ENCODE peak calls at places on chromosome 5, in ten cellular contexts. One of them, this sample, is unnamed.

GRCh38 chr5:142845402-142845901 is 75.3 kb downstream of the ARHGAP26 start:
- DNase-seq in HT1080: no peak
- DNase-seq in epithelial cell of proximal tubule: no peak
- DNase-seq in amniotic epithelial cell: no peak
- DNase-seq in SW480: no peak
- DNase-seq in MCF 10A: no peak
- DNase-seq in T-helper 1 cell: no peak
- DNase-seq in NCI-H1417 treated with DMSO at 0.1 percent for 48 hours: no peak
- DNase-seq in CD8-positive, alpha-beta memory T cell: no peak
- DNase-seq in AG08395: no peak
- DNase-seq in this sample: no peak

GRCh38 chr5:53035868-53036381 is 46.8 kb downstream of the ITGA2 start:
- DNase-seq in CD8-positive, alpha-beta memory T cell: no peak
- DNase-seq in T-helper 1 cell: no peak
- DNase-seq in AG08395: no peak
- DNase-seq in epithelial cell of proximal tubule: no peak
- DNase-seq in MCF 10A: peak; percentile 64
- DNase-seq in SW480: no peak
- DNase-seq in NCI-H1417 treated with DMSO at 0.1 percent for 48 hours: no peak
- DNase-seq in amniotic epithelial cell: peak; percentile 46
- DNase-seq in HT1080: peak; percentile 83
- DNase-seq in this sample: no peak

GRCh38 chr5:110476164-110476563 is 250.3 kb downstream of the TMEM232 start:
- DNase-seq in HT1080: no peak
- DNase-seq in NCI-H1417 treated with DMSO at 0.1 percent for 48 hours: no peak
- DNase-seq in epithelial cell of proximal tubule: no peak
- DNase-seq in AG08395: no peak
- DNase-seq in T-helper 1 cell: no peak
- DNase-seq in MCF 10A: no peak
- DNase-seq in amniotic epithelial cell: no peak
- DNase-seq in CD8-positive, alpha-beta memory T cell: no peak
- DNase-seq in SW480: no peak
- DNase-seq in this sample: no peak

GRCh38 chr5:78751872-78752271 is 103.3 kb upstream of the LHFPL2 start:
- DNase-seq in epithelial cell of proximal tubule: no peak
- DNase-seq in HT1080: no peak
- DNase-seq in amniotic epithelial cell: peak; percentile 54
- DNase-seq in MCF 10A: peak; percentile 19
- DNase-seq in NCI-H1417 treated with DMSO at 0.1 percent for 48 hours: no peak
- DNase-seq in AG08395: no peak
- DNase-seq in CD8-positive, alpha-beta memory T cell: no peak
- DNase-seq in SW480: no peak
- DNase-seq in T-helper 1 cell: no peak
- DNase-seq in this sample: no peak

GRCh38 chr5:123297198-123297831 is 125.9 kb downstream of the CEP120 start:
- DNase-seq in T-helper 1 cell: no peak
- DNase-seq in epithelial cell of proximal tubule: no peak
- DNase-seq in SW480: peak; percentile 9
- DNase-seq in HT1080: no peak
- DNase-seq in MCF 10A: no peak
- DNase-seq in NCI-H1417 treated with DMSO at 0.1 percent for 48 hours: no peak
- DNase-seq in CD8-positive, alpha-beta memory T cell: no peak
- DNase-seq in amniotic epithelial cell: no peak
- DNase-seq in AG08395: no peak
- DNase-seq in this sample: no peak

GRCh38 chr5:135133181-135133580 is 99.2 kb upstream of the PITX1 start:
- DNase-seq in MCF 10A: no peak
- DNase-seq in SW480: no peak
- DNase-seq in AG08395: no peak
- DNase-seq in HT1080: no peak
- DNase-seq in epithelial cell of proximal tubule: no peak
- DNase-seq in T-helper 1 cell: no peak
- DNase-seq in amniotic epithelial cell: no peak
- DNase-seq in NCI-H1417 treated with DMSO at 0.1 percent for 48 hours: no peak
- DNase-seq in CD8-positive, alpha-beta memory T cell: no peak
- DNase-seq in this sample: no peak

GRCh38 chr5:172534229-172535169 is 80.2 kb upstream of the SH3PXD2B start:
- DNase-seq in MCF 10A: peak; percentile 88
- DNase-seq in T-helper 1 cell: no peak
- DNase-seq in HT1080: no peak
- DNase-seq in CD8-positive, alpha-beta memory T cell: no peak
- DNase-seq in AG08395: peak; percentile 27
- DNase-seq in amniotic epithelial cell: no peak
- DNase-seq in epithelial cell of proximal tubule: no peak
- DNase-seq in NCI-H1417 treated with DMSO at 0.1 percent for 48 hours: no peak
- DNase-seq in SW480: peak; percentile 52
- DNase-seq in this sample: no peak

GRCh38 chr5:74042559-74043357 is 416.8 kb downstream of the ARHGEF28 start:
- DNase-seq in HT1080: peak; percentile 90
- DNase-seq in amniotic epithelial cell: peak; percentile 93
- DNase-seq in CD8-positive, alpha-beta memory T cell: no peak
- DNase-seq in SW480: no peak
- DNase-seq in MCF 10A: peak; percentile 78
- DNase-seq in T-helper 1 cell: no peak
- DNase-seq in epithelial cell of proximal tubule: no peak
- DNase-seq in NCI-H1417 treated with DMSO at 0.1 percent for 48 hours: no peak
- DNase-seq in AG08395: peak; percentile 71
- DNase-seq in this sample: no peak

GRCh38 chr5:73897886-73898285 is 271.9 kb downstream of the ARHGEF28 start:
- DNase-seq in HT1080: no peak
- DNase-seq in MCF 10A: no peak
- DNase-seq in AG08395: no peak
- DNase-seq in SW480: no peak
- DNase-seq in NCI-H1417 treated with DMSO at 0.1 percent for 48 hours: no peak
- DNase-seq in CD8-positive, alpha-beta memory T cell: no peak
- DNase-seq in amniotic epithelial cell: no peak
- DNase-seq in T-helper 1 cell: no peak
- DNase-seq in epithelial cell of proximal tubule: no peak
- DNase-seq in this sample: no peak

GRCh38 chr5:107391787-107392186 is 278.9 kb downstream of the EFNA5 start:
- DNase-seq in AG08395: no peak
- DNase-seq in MCF 10A: no peak
- DNase-seq in HT1080: no peak
- DNase-seq in SW480: no peak
- DNase-seq in amniotic epithelial cell: no peak
- DNase-seq in NCI-H1417 treated with DMSO at 0.1 percent for 48 hours: no peak
- DNase-seq in T-helper 1 cell: no peak
- DNase-seq in epithelial cell of proximal tubule: no peak
- DNase-seq in CD8-positive, alpha-beta memory T cell: no peak
- DNase-seq in this sample: no peak

GRCh38 chr5:172846677-172847076 is 12.6 kb downstream of the ERGIC1 start:
- DNase-seq in AG08395: no peak
- DNase-seq in CD8-positive, alpha-beta memory T cell: no peak
- DNase-seq in SW480: no peak
- DNase-seq in epithelial cell of proximal tubule: no peak
- DNase-seq in T-helper 1 cell: no peak
- DNase-seq in NCI-H1417 treated with DMSO at 0.1 percent for 48 hours: no peak
- DNase-seq in HT1080: no peak
- DNase-seq in amniotic epithelial cell: no peak
- DNase-seq in MCF 10A: no peak
- DNase-seq in this sample: no peak

GRCh38 chr5:131550606-131551005 is 84.4 kb downstream of the RAPGEF6 start:
- DNase-seq in T-helper 1 cell: no peak
- DNase-seq in AG08395: no peak
- DNase-seq in HT1080: no peak
- DNase-seq in SW480: no peak
- DNase-seq in NCI-H1417 treated with DMSO at 0.1 percent for 48 hours: no peak
- DNase-seq in amniotic epithelial cell: no peak
- DNase-seq in MCF 10A: no peak
- DNase-seq in epithelial cell of proximal tubule: no peak
- DNase-seq in CD8-positive, alpha-beta memory T cell: no peak
- DNase-seq in this sample: no peak

GRCh38 chr5:96924016-96924443 is 11.8 kb upstream of the LNPEP start:
- DNase-seq in SW480: no peak
- DNase-seq in T-helper 1 cell: no peak
- DNase-seq in AG08395: no peak
- DNase-seq in amniotic epithelial cell: no peak
- DNase-seq in CD8-positive, alpha-beta memory T cell: no peak
- DNase-seq in HT1080: no peak
- DNase-seq in epithelial cell of proximal tubule: no peak
- DNase-seq in MCF 10A: no peak
- DNase-seq in NCI-H1417 treated with DMSO at 0.1 percent for 48 hours: no peak
- DNase-seq in this sample: peak; percentile 55

GRCh38 chr5:150129813-150130492 is 25.7 kb downstream of the PDGFRB start:
- DNase-seq in T-helper 1 cell: no peak
- DNase-seq in CD8-positive, alpha-beta memory T cell: no peak
- DNase-seq in MCF 10A: peak; percentile 90
- DNase-seq in epithelial cell of proximal tubule: no peak
- DNase-seq in HT1080: peak; percentile 61
- DNase-seq in SW480: peak; percentile 69
- DNase-seq in amniotic epithelial cell: peak; percentile 71
- DNase-seq in AG08395: peak; percentile 86
- DNase-seq in NCI-H1417 treated with DMSO at 0.1 percent for 48 hours: no peak
- DNase-seq in this sample: peak; percentile 21

GRCh38 chr5:93299596-93300308 is 281.3 kb downstream of the NR2F1-AS1 start:
- DNase-seq in SW480: no peak
- DNase-seq in amniotic epithelial cell: no peak
- DNase-seq in CD8-positive, alpha-beta memory T cell: no peak
- DNase-seq in T-helper 1 cell: no peak
- DNase-seq in MCF 10A: no peak
- DNase-seq in epithelial cell of proximal tubule: peak; percentile 88
- DNase-seq in HT1080: no peak
- DNase-seq in AG08395: no peak
- DNase-seq in NCI-H1417 treated with DMSO at 0.1 percent for 48 hours: no peak
- DNase-seq in this sample: no peak

GRCh38 chr5:547086-547924 is 23.1 kb upstream of the SLC9A3 start:
- DNase-seq in HT1080: no peak
- DNase-seq in MCF 10A: no peak
- DNase-seq in SW480: no peak
- DNase-seq in CD8-positive, alpha-beta memory T cell: peak; percentile 38
- DNase-seq in epithelial cell of proximal tubule: no peak
- DNase-seq in NCI-H1417 treated with DMSO at 0.1 percent for 48 hours: no peak
- DNase-seq in AG08395: no peak
- DNase-seq in T-helper 1 cell: peak; percentile 8
- DNase-seq in amniotic epithelial cell: no peak
- DNase-seq in this sample: no peak

GRCh38 chr5:132947661-132948060 is 15.8 kb downstream of the AFF4 start:
- DNase-seq in CD8-positive, alpha-beta memory T cell: no peak
- DNase-seq in epithelial cell of proximal tubule: no peak
- DNase-seq in NCI-H1417 treated with DMSO at 0.1 percent for 48 hours: no peak
- DNase-seq in amniotic epithelial cell: peak; percentile 53
- DNase-seq in AG08395: peak; percentile 5
- DNase-seq in SW480: no peak
- DNase-seq in HT1080: peak; percentile 15
- DNase-seq in T-helper 1 cell: no peak
- DNase-seq in MCF 10A: peak; percentile 6
- DNase-seq in this sample: no peak

GRCh38 chr5:6649186-6649585 is 15.9 kb downstream of the SRD5A1 start:
- DNase-seq in epithelial cell of proximal tubule: no peak
- DNase-seq in T-helper 1 cell: no peak
- DNase-seq in CD8-positive, alpha-beta memory T cell: no peak
- DNase-seq in NCI-H1417 treated with DMSO at 0.1 percent for 48 hours: no peak
- DNase-seq in AG08395: no peak
- DNase-seq in SW480: no peak
- DNase-seq in HT1080: no peak
- DNase-seq in MCF 10A: no peak
- DNase-seq in amniotic epithelial cell: peak; percentile 25
- DNase-seq in this sample: no peak

GRCh38 chr5:177477701-177478477 is 4.5 kb upstream of the DBN1 start:
- DNase-seq in HT1080: no peak
- DNase-seq in T-helper 1 cell: no peak
- DNase-seq in epithelial cell of proximal tubule: no peak
- DNase-seq in CD8-positive, alpha-beta memory T cell: no peak
- DNase-seq in MCF 10A: no peak
- DNase-seq in amniotic epithelial cell: no peak
- DNase-seq in NCI-H1417 treated with DMSO at 0.1 percent for 48 hours: no peak
- DNase-seq in SW480: no peak
- DNase-seq in AG08395: no peak
- DNase-seq in this sample: no peak

GRCh38 chr5:52007230-52007858 is 624.1 kb downstream of the ISL1 start:
- DNase-seq in T-helper 1 cell: no peak
- DNase-seq in epithelial cell of proximal tubule: peak; percentile 7
- DNase-seq in MCF 10A: peak; percentile 59
- DNase-seq in CD8-positive, alpha-beta memory T cell: no peak
- DNase-seq in amniotic epithelial cell: peak; percentile 39
- DNase-seq in NCI-H1417 treated with DMSO at 0.1 percent for 48 hours: peak; percentile 66
- DNase-seq in AG08395: peak; percentile 6
- DNase-seq in SW480: peak; percentile 68
- DNase-seq in HT1080: peak; percentile 30
- DNase-seq in this sample: no peak

GRCh38 chr5:1831677-1832313 is 30.6 kb downstream of the NDUFS6 start:
- DNase-seq in AG08395: no peak
- DNase-seq in MCF 10A: no peak
- DNase-seq in T-helper 1 cell: no peak
- DNase-seq in HT1080: no peak
- DNase-seq in SW480: no peak
- DNase-seq in NCI-H1417 treated with DMSO at 0.1 percent for 48 hours: no peak
- DNase-seq in amniotic epithelial cell: no peak
- DNase-seq in epithelial cell of proximal tubule: no peak
- DNase-seq in CD8-positive, alpha-beta memory T cell: no peak
- DNase-seq in this sample: no peak

GRCh38 chr5:4295663-4296339 is 700.2 kb downstream of the IRX1 start:
- DNase-seq in CD8-positive, alpha-beta memory T cell: no peak
- DNase-seq in amniotic epithelial cell: no peak
- DNase-seq in T-helper 1 cell: no peak
- DNase-seq in HT1080: peak; percentile 44
- DNase-seq in AG08395: no peak
- DNase-seq in SW480: peak; percentile 38
- DNase-seq in MCF 10A: peak; percentile 20
- DNase-seq in NCI-H1417 treated with DMSO at 0.1 percent for 48 hours: no peak
- DNase-seq in epithelial cell of proximal tubule: no peak
- DNase-seq in this sample: no peak